ENCODE peak calls at places on chromosomes 16 and 17, in nine cellular contexts. G, D, R, V, H, X, Q, P and M are unnamed samples.

GRCh38 chr17:16037636-16038035 is 38.0 kb downstream of the TTC19 start:
- DNase-seq in G (peak; percentile 14), D (no peak), R (no peak), V (no peak), H (peak; percentile 41), X (no peak), Q (no peak), P (no peak), M (no peak)

GRCh38 chr17:29567362-29568330 is 809 bp upstream of the ABHD15 start:
- DNase-seq in G (no peak), D (no peak), R (no peak), V (no peak), H (peak; percentile 43), X (peak; percentile 55), Q (peak; percentile 74), P (no peak), M (peak; percentile 77)

GRCh38 chr17:56185491-56185890 is 32.2 kb downstream of the ANKFN1 start:
- DNase-seq in G (no peak), D (no peak), R (peak; percentile 56), V (no peak), H (peak; percentile 81), X (no peak), Q (no peak), P (no peak), M (peak; percentile 77)

GRCh38 chr16:8739151-8739550 is 58.3 kb downstream of the TMEM186 start:
- DNase-seq in G (no peak), D (no peak), R (no peak), V (no peak), H (no peak), X (no peak), Q (no peak), P (no peak), M (no peak)

GRCh38 chr16:30066882-30067583 is 1.5 kb downstream of the ALDOA start:
- DNase-seq in G (no peak), D (no peak), R (no peak), V (no peak), H (no peak), X (no peak), Q (no peak), P (no peak), M (no peak)

GRCh38 chr16:86789621-86790051 is 211.3 kb downstream of the FOXL1 start:
- DNase-seq in G (no peak), D (no peak), R (no peak), V (no peak), H (no peak), X (no peak), Q (no peak), P (no peak), M (peak; percentile 51)

GRCh38 chr16:68744744-68745280 is 7.7 kb downstream of the CDH1 start:
- DNase-seq in G (peak; percentile 98), D (no peak), R (no peak), V (no peak), H (peak; percentile 28), X (no peak), Q (no peak), P (peak; percentile 3), M (no peak)

GRCh38 chr17:73198930-73199260 is 6.0 kb downstream of the COG1 start:
- DNase-seq in G (no peak), D (no peak), R (no peak), V (no peak), H (no peak), X (no peak), Q (no peak), P (no peak), M (no peak)

GRCh38 chr16:12171706-12172105 is 195.2 kb downstream of the SNX29 start:
- DNase-seq in G (no peak), D (no peak), R (no peak), V (no peak), H (no peak), X (no peak), Q (no peak), P (no peak), M (no peak)

GRCh38 chr17:81183807-81184206 is 17.8 kb upstream of the AATK start:
- DNase-seq in G (no peak), D (no peak), R (no peak), V (no peak), H (no peak), X (no peak), Q (no peak), P (no peak), M (no peak)

GRCh38 chr17:2943971-2944370 is 119.4 kb downstream of the OR1D5 start:
- DNase-seq in G (no peak), D (no peak), R (peak; percentile 30), V (no peak), H (no peak), X (no peak), Q (no peak), P (no peak), M (no peak)

GRCh38 chr17:78762007-78762406 is 20.1 kb downstream of the CYTH1 start:
- DNase-seq in G (no peak), D (no peak), R (peak; percentile 42), V (no peak), H (no peak), X (no peak), Q (no peak), P (no peak), M (no peak)

GRCh38 chr17:80218391-80218790 is 1.7 kb downstream of the SGSH start:
- DNase-seq in G (no peak), D (no peak), R (no peak), V (no peak), H (no peak), X (no peak), Q (no peak), P (no peak), M (no peak)

GRCh38 chr17:50169121-50169764 is 3.4 kb downstream of the SGCA start:
- DNase-seq in G (peak; percentile 50), D (no peak), R (peak; percentile 76), V (no peak), H (peak; percentile 69), X (peak; percentile 35), Q (peak; percentile 75), P (peak; percentile 49), M (peak; percentile 59)

GRCh38 chr16:9366048-9366969 is 274.9 kb downstream of the HAPSTR1 start:
- DNase-seq in G (no peak), D (no peak), R (no peak), V (no peak), H (no peak), X (no peak), Q (no peak), P (no peak), M (no peak)